ENCODE peak calls at places on chromosomes 11 and 22, in ten cellular contexts. L is fibroblast of the aortic adventitia; R is naive B cell; O is A172; A is Calu3; I is RWPE1; V is RCC 7860; G is Peyer's patch; T is activated CD4-positive, alpha-beta T cell treated with anti-CD3 and anti-CD28 coated beads for 24 hours; J is GM23338. B is an unnamed sample.

GRCh38 chr22:48819991-48820390 is 1007.7 kb downstream of the BRD1 start:
- DNase-seq in L (no peak), R (no peak), O (no peak), A (no peak), I (no peak), V (no peak), G (peak; percentile 26), T (no peak), J (no peak), B (no peak)

GRCh38 chr11:3002871-3003270 is 10.7 kb upstream of the NAP1L4 start:
- DNase-seq in L (no peak), R (no peak), O (no peak), A (no peak), I (no peak), V (no peak), G (peak; percentile 30), T (no peak), J (no peak), B (no peak)

GRCh38 chr11:11701070-11701469 is 79.3 kb upstream of the GALNT18 start:
- DNase-seq in L (peak; percentile 31), R (no peak), O (peak; percentile 76), A (no peak), I (peak; percentile 25), V (no peak), G (no peak), T (no peak), J (no peak), B (peak; percentile 2)

GRCh38 chr11:4979021-4979420 is 15.6 kb upstream of the OR51L1 start:
- DNase-seq in L (no peak), R (no peak), O (no peak), A (no peak), I (no peak), V (no peak), G (no peak), T (no peak), J (no peak), B (no peak)

GRCh38 chr22:48645766-48646165 is 1181.9 kb downstream of the BRD1 start:
- DNase-seq in L (no peak), R (no peak), O (no peak), A (no peak), I (no peak), V (no peak), G (no peak), T (no peak), J (no peak), B (no peak)

GRCh38 chr11:31509017-31509411 is 408 bp downstream of the IMMP1L start:
- DNase-seq in L (no peak), R (no peak), O (no peak), A (no peak), I (no peak), V (no peak), G (no peak), T (no peak), J (no peak), B (peak; percentile 33)

GRCh38 chr22:43242627-43243026 is 55.7 kb upstream of the TTLL12 start:
- DNase-seq in L (no peak), R (no peak), O (no peak), A (no peak), I (no peak), V (no peak), G (no peak), T (no peak), J (no peak), B (no peak)

GRCh38 chr11:19595840-19596751 is 116.5 kb upstream of the NAV2 start:
- DNase-seq in L (peak; percentile 93), R (no peak), O (peak; percentile 95), A (no peak), I (peak; percentile 77), V (peak; percentile 62), G (no peak), T (no peak), J (no peak), B (peak; percentile 87)

B was measured in adipocyte.